ENCODE peak calls at places on chromosomes 13 and 19, in seven cellular contexts. G is amniotic stem cell, J is thoracic aorta, T is HTR-8/SVneo, L is amniotic epithelial cell, U is C1 segment of cervical spinal cord, C is ELF-1. S is an unnamed sample.

GRCh38 chr13:53101883-53102282 is 73.3 kb downstream of the OLFM4 start:
- DNase-seq in L (no peak), G (no peak), T (no peak), C (no peak), J (no peak), U (no peak), S (no peak)

GRCh38 chr13:112931028-112931934 is 37.7 kb upstream of the MCF2L start:
- DNase-seq in L (peak), T (peak), J (no peak), G (peak), C (peak), U (no peak), S (no peak)

GRCh38 chr19:11138659-11139526 is 16.7 kb downstream of the SPC24 start:
- DNase-seq in U (peak), J (peak), T (peak), G (peak), L (peak), C (peak), S (peak)

GRCh38 chr13:101917833-101918755 is 465.6 kb downstream of the ITGBL1 start:
- DNase-seq in J (no peak), C (no peak), T (peak), G (no peak), U (no peak), L (no peak), S (no peak)

GRCh38 chr19:55907746-55908145 is 24.4 kb downstream of the NLRP13 start:
- DNase-seq in U (no peak), T (no peak), G (no peak), L (no peak), J (no peak), C (no peak), S (no peak)

GRCh38 chr19:15128162-15128770 is 21.1 kb downstream of the SYDE1 start:
- DNase-seq in T (no peak), U (no peak), G (no peak), L (no peak), J (no peak), C (no peak), S (no peak)

GRCh38 chr19:9115307-9115813 is at the start of gene OR7G1:
- DNase-seq in T (no peak), J (no peak), U (no peak), L (no peak), G (no peak), C (no peak), S (no peak)

GRCh38 chr13:24459234-24459633 is 53.3 kb downstream of the PARP4 start:
- DNase-seq in T (no peak), J (no peak), L (peak), U (no peak), C (no peak), G (peak), S (no peak)

GRCh38 chr13:30829788-30830637 is 76.1 kb upstream of the MEDAG start:
- DNase-seq in T (no peak), J (no peak), C (no peak), U (no peak), L (no peak), G (no peak), S (no peak)

GRCh38 chr13:75637101-75637774 is 1.1 kb downstream of the LMO7 start:
- DNase-seq in C (no peak), U (no peak), L (no peak), G (no peak), J (no peak), T (peak), S (no peak)

GRCh38 chr19:5561559-5561958 is 6.2 kb downstream of the TINCR start:
- DNase-seq in L (no peak), T (no peak), J (no peak), G (no peak), C (peak), U (no peak), S (no peak)

GRCh38 chr19:45146251-45146650 is 14.5 kb downstream of the NKPD1 start:
- DNase-seq in L (peak), U (no peak), G (no peak), J (no peak), C (no peak), T (no peak), S (no peak)

GRCh38 chr13:50697746-50698526 is 145.6 kb downstream of the DLEU7 start:
- DNase-seq in T (no peak), C (no peak), L (no peak), J (no peak), G (no peak), U (no peak), S (no peak)

GRCh38 chr13:99067160-99067985 is 89.5 kb upstream of the DOCK9 start:
- DNase-seq in L (peak), J (no peak), T (no peak), C (peak), G (peak), U (no peak), S (no peak)

GRCh38 chr13:68713394-68713793 is 1394.2 kb upstream of the ATXN8OS start:
- DNase-seq in L (no peak), U (no peak), J (no peak), G (no peak), C (peak), T (no peak), S (no peak)

GRCh38 chr13:40292108-40292507 is 374.3 kb downstream of the FOXO1 start:
- DNase-seq in T (no peak), L (no peak), C (no peak), J (no peak), U (no peak), G (no peak), S (no peak)

GRCh38 chr13:40389081-40389641 is 277.3 kb downstream of the FOXO1 start:
- DNase-seq in J (no peak), U (no peak), T (no peak), L (no peak), G (no peak), C (no peak), S (no peak)